ENCODE peak calls at places on chromosome 16, in five cellular contexts. L is testis, N is heart right ventricle, M is tibial artery, Y is PC-3. P is an unnamed sample. For H3K4me1, the result is how much of the 10 kb centered on the place peaks cover.

GRCh38 chr16:64950262-64950661 is 171.6 kb downstream of the CDH11 start:
- DNase-seq in N (no peak), Y (no peak), M (no peak), L (no peak), P (no peak)

GRCh38 chr16:69283851-69284250 is 27.3 kb upstream of the VPS4A start:
- DNase-seq in L (no peak), N (no peak), Y (no peak), M (no peak), P (no peak)

GRCh38 chr16:28555593-28555992 is 1.9 kb downstream of the SGF29 start:
- DNase-seq in N (no peak), L (no peak), M (no peak), Y (no peak), P (no peak)

GRCh38 chr16:73125860-73126259 is 77.9 kb upstream of the ZFHX3 start:
- DNase-seq in M (peak), L (no peak), N (no peak), Y (peak), P (no peak)

GRCh38 chr16:79093554-79093967 is 507.0 kb downstream of the MAF start:
- DNase-seq in N (peak), Y (no peak), M (peak), L (no peak), P (peak)

GRCh38 chr16:73527191-73527590 is 479.3 kb upstream of the ZFHX3 start:
- DNase-seq in M (no peak), Y (no peak), N (no peak), L (no peak), P (no peak)

GRCh38 chr16:50991006-50991405 is 160.1 kb downstream of the SALL1 start:
- DNase-seq in L (no peak), M (no peak), N (no peak), Y (no peak), P (no peak)

GRCh38 chr16:49575352-49576172 is 202.0 kb downstream of the C16orf78 start:
- DNase-seq in N (peak), Y (no peak), L (peak), M (peak), P (peak)

GRCh38 chr16:49085689-49086088 is 195.9 kb downstream of the CBLN1 start:
- DNase-seq in L (no peak), M (no peak), N (no peak), Y (no peak), P (no peak)

GRCh38 chr16:56294599-56294998 is 103.3 kb downstream of the GNAO1 start:
- DNase-seq in M (no peak), N (no peak), Y (peak), L (no peak), P (no peak)

GRCh38 chr16:65809627-65810026 is 556.9 kb upstream of the CDH5 start:
- DNase-seq in Y (peak), N (no peak), M (no peak), L (no peak), P (no peak)

GRCh38 chr16:29694384-29695195 is 15.6 kb downstream of the QPRT start:
- DNase-seq in M (peak), Y (no peak), N (no peak), L (no peak), P (peak)

GRCh38 chr16:20868890-20869289 is 31.3 kb downstream of the DCUN1D3 start:
- DNase-seq in M (peak), Y (no peak), N (peak), L (peak), P (peak)

GRCh38 chr16:20175358-20175757 is 101.7 kb upstream of the GPR139 start:
- DNase-seq in L (no peak), N (no peak), Y (no peak), M (no peak), P (no peak)

GRCh38 chr16:20323591-20324117 is 3.7 kb downstream of the GP2 start:
- DNase-seq in N (no peak), M (no peak), L (no peak), Y (no peak), P (no peak)

GRCh38 chr16:68646948-68647659 is 2.0 kb downstream of the CDH3 start:
- DNase-seq in N (no peak), L (no peak), M (no peak), Y (peak), P (no peak)

GRCh38 chr16:7888421-7888820 is 555.8 kb downstream of the RBFOX1 start:
- DNase-seq in L (no peak), M (no peak), Y (no peak), N (no peak), P (no peak)

GRCh38 chr16:86512301-86512859 is 2.1 kb downstream of the FOXF1 start:
- DNase-seq in N (no peak), L (no peak), M (no peak), Y (no peak), P (no peak)

GRCh38 chr16:54829691-54830090 is 101.0 kb upstream of the IRX5 start:
- DNase-seq in M (no peak), Y (no peak), N (no peak), L (no peak), P (peak)

GRCh38 chr16:22316411-22316811 is 19.2 kb downstream of the POLR3E start:
- DNase-seq in L (peak), M (no peak), Y (no peak), N (no peak), P (no peak)

GRCh38 chr16:46972971-46973456 is 460 bp downstream of the DNAJA2 start:
- DNase-seq in L (no peak), Y (peak), M (peak), N (peak), P (no peak)

GRCh38 chr16:88429387-88430184 is 23.5 kb upstream of the ZFPM1 start:
- DNase-seq in M (no peak), Y (no peak), N (no peak), L (no peak), P (no peak)

GRCh38 chr16:53100889-53101288 is 46.1 kb downstream of the CHD9 start:
- DNase-seq in L (no peak), M (no peak), N (no peak), Y (peak), P (no peak)

GRCh38 chr16:88542231-88542630 is 28.0 kb upstream of the ZC3H18 start:
- DNase-seq in M (no peak), Y (no peak), N (no peak), L (no peak), P (peak)

GRCh38 chr16:28294201-28294600 is 1.9 kb downstream of the SBK1 start:
- DNase-seq in M (no peak), N (no peak), Y (no peak), L (no peak), P (no peak)

GRCh38 chr16:77961811-77962210 is 60.5 kb upstream of the CLEC3A start:
- DNase-seq in N (no peak), Y (no peak), M (no peak), L (no peak), P (no peak)

GRCh38 chr16:87344931-87345631 is 27.9 kb upstream of the C16orf95 start:
- DNase-seq in Y (no peak), L (no peak), M (no peak), N (peak), P (peak)

GRCh38 chr16:21656795-21657768 is 4.7 kb upstream of the IGSF6 start:
- DNase-seq in M (no peak), L (peak), N (peak), Y (peak), P (no peak)

GRCh38 chr16:57381791-57382534 is 9.7 kb downstream of the CX3CL1 start:
- DNase-seq in N (no peak), M (no peak), Y (no peak), L (peak), P (no peak)

GRCh38 chr16:59397638-59398037 is 663.5 kb upstream of the GOT2 start:
- DNase-seq in Y (no peak), L (no peak), N (no peak), M (no peak), P (no peak)

GRCh38 chr16:57775661-57776469 is 26.4 kb downstream of the KIFC3 start:
- DNase-seq in L (no peak), Y (no peak), M (no peak), N (no peak), P (peak)

GRCh38 chr16:15647615-15648014 is 2.4 kb upstream of the NDE1 start:
- DNase-seq in Y (no peak), N (no peak), M (no peak), L (no peak), P (no peak)

GRCh38 chr16:70428178-70428998 is 10.5 kb downstream of the ST3GAL2 start:
- DNase-seq in Y (peak), L (peak), N (peak), M (peak), P (peak)

GRCh38 chr16:27109666-27110523 is 43.2 kb downstream of the C16orf82 start:
- DNase-seq in L (peak), Y (peak), N (peak), M (peak), P (peak)

GRCh38 chr16:77499373-77500285 is 64.8 kb upstream of the ADAMTS18 start:
- DNase-seq in N (peak), M (peak), L (peak), Y (peak), P (peak)

GRCh38 chr16:69240336-69240735 is 53.4 kb downstream of the SNTB2 start:
- DNase-seq in L (no peak), N (no peak), Y (no peak), M (no peak), P (no peak)

GRCh38 chr16:49876716-49877129 is 20.8 kb upstream of the ZNF423 start:
- DNase-seq in L (peak), N (peak), Y (peak), M (peak), P (peak)

GRCh38 chr16:53504665-53505064 is 1.7 kb upstream of the AKTIP start:
- DNase-seq in L (no peak), N (no peak), M (no peak), Y (no peak), P (peak)

GRCh38 chr16:4499196-4499555 is 23.0 kb downstream of the HMOX2 start:
- DNase-seq in L (no peak), N (no peak), Y (no peak), M (no peak), P (no peak)
- H3K4me1 ChIP-seq in L (under half), N (half or more), Y (half or more), M (under half), P (under half)

GRCh38 chr16:89738538-89739317 is 17.4 kb downstream of the ZNF276 start:
- DNase-seq in M (no peak), Y (no peak), N (no peak), L (no peak), P (peak)

GRCh38 chr16:89744813-89745212 is 23.5 kb downstream of the ZNF276 start:
- DNase-seq in L (peak), N (peak), Y (no peak), M (no peak), P (no peak)

GRCh38 chr16:89739383-89739782 is 18.0 kb downstream of the ZNF276 start:
- DNase-seq in M (no peak), Y (no peak), N (no peak), L (no peak), P (no peak)

GRCh38 chr16:89742948-89743347 is 21.6 kb downstream of the ZNF276 start:
- DNase-seq in L (no peak), Y (no peak), N (no peak), M (no peak), P (peak)

GRCh38 chr16:89741342-89742014 is 20.1 kb downstream of the ZNF276 start:
- DNase-seq in M (no peak), N (no peak), Y (no peak), L (no peak), P (peak)
- H3K4me1 ChIP-seq in M (under half), N (under half), Y (under half), L (under half), P (under half)

GRCh38 chr16:84519855-84520254 is 15.4 kb upstream of the MEAK7 start:
- DNase-seq in N (no peak), M (no peak), Y (no peak), L (no peak), P (no peak)
- H3K4me1 ChIP-seq in N (under half), M (under half), Y (under half), L (under half), P (under half)

GRCh38 chr16:67466581-67466980 is 14.4 kb downstream of the ATP6V0D1 start:
- DNase-seq in M (no peak), Y (no peak), L (no peak), N (no peak), P (no peak)
- H3K4me1 ChIP-seq in M (under half), Y (under half), L (under half), N (half or more), P (under half)

DNA sequence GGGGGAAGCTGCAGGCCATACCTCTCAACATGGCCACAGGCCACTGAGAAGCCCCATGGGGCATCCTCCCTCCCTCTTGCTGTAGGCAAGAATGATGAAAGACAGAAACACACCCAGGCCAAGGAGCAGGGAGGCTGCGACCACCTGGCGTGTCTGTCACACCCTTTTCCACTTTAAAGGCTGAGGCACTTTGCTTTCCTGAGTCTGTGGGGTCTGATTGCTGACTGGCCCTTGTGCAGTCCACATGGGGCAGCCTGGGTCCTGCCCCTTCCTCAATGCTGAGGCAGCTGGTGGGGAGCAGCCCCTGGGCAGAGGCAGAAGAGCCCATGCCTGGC is 8.7 kb downstream of the TMEM204 start:
- DNase-seq in N (no peak), L (no peak), Y (no peak), M (no peak), P (no peak)
- H3K4me1 ChIP-seq in N (half or more), L (under half), Y (under half), M (under half), P (under half)

GRCh38 chr16:2516391-2517240 is 2.9 kb downstream of the ATP6V0C start:
- DNase-seq in Y (no peak), N (peak), L (peak), M (no peak), P (peak)
- H3K4me1 ChIP-seq in Y (under half), N (half or more), L (half or more), M (under half), P (under half)

DNA sequence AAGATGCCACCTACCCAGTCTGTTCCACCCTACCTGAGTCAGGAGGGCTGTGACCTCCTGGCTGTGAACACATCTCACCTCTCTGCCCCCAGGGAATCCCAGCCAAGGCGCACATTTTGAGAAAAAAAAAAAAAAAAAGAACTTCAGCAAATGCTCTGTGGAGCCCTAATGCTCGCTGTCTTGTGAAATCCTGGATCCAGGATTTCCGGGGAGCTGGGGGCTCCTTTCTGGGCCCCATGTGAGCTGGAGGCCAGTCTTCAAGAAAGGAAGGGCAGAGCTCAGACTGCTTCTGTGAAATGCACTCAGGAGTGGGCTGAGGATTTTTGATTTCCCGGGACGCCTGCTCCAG is 36.0 kb upstream of the EMP2 start:
- DNase-seq in Y (no peak), L (no peak), N (no peak), M (no peak), P (no peak)
- H3K4me1 ChIP-seq in Y (under half), L (under half), N (under half), M (under half), P (under half)

DNA sequence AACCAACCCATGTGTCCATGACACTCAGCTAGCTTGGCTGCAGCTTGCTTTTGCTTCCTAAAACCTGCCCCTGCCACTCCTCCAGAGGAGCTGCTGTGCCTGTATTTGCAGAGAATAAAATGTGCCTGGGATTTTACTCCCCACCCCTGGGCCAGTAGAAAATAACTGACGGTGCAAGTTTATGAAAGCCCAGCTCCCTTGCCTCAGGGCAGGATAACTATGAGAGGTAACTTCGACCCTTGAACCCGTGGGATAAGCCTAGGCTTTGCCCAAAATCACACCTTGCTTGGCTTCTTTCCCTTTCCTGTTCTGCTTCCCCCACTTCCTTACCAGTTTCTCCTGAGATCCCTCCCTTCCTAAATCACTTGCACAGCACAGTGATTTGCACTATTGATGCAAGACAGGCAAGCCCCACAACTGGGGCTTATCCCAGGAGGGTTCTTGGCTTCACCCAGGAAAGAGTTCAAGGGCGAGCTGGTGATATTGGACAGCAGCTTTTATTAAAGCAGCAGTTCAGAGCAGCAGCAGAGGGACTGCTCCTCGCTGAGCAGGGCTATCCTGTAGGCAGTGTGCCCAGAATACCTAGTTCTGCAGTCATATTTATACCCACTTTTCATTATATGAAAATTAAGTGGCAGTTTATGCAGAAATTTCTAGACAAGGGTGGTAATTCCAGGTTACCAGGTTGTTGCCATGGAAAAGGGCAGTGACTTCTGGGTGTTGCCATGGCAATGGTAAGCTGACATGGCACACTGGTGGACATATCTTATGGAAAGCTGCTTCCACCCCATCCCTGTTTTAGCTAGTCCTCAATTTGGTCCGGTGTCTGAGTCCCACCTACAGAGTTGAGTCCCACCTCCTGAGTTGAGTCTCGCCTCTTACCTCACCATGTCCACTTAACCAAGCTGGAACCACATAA is 6.3 kb upstream of the ERCC4 start:
- DNase-seq in N (no peak), M (no peak), Y (no peak), L (no peak), P (no peak)
- H3K4me1 ChIP-seq in N (under half), M (under half), Y (under half), L (under half), P (under half)

P was measured in right cardiac atrium.